ENCODE peak calls at places on chromosomes 4 and X, in nine cellular contexts. One of them, this sample, is unnamed.
A peak's percentile ranks its signal among the peaks of the same experiment; 100 is the strongest.

GRCh38 chr4:7034262-7035081 is 8.7 kb upstream of the TADA2B start:
- DNase-seq in GM12865: no peak
- DNase-seq in astrocyte: peak; percentile 70
- DNase-seq in HepG2: peak; percentile 91
- DNase-seq in A549: peak; percentile 87
- DNase-seq in dorsolateral prefrontal cortex: no peak
- DNase-seq in fibroblast of lung: peak; percentile 24
- DNase-seq in upper lobe of right lung: peak; percentile 80
- DNase-seq in osteoblast: peak; percentile 96
- DNase-seq in this sample: peak; percentile 34

GRCh38 chrX:116232833-116233232 is 62.3 kb downstream of the AGTR2 start:
- DNase-seq in GM12865: no peak
- DNase-seq in astrocyte: peak; percentile 74
- DNase-seq in HepG2: no peak
- DNase-seq in A549: no peak
- DNase-seq in dorsolateral prefrontal cortex: no peak
- DNase-seq in fibroblast of lung: peak; percentile 79
- DNase-seq in upper lobe of right lung: no peak
- DNase-seq in osteoblast: peak; percentile 15
- DNase-seq in this sample: peak; percentile 88

GRCh38 chrX:71195959-71196727 is 26.9 kb upstream of the GJB1 start:
- DNase-seq in GM12865: peak; percentile 33
- DNase-seq in astrocyte: no peak
- DNase-seq in HepG2: no peak
- DNase-seq in A549: no peak
- DNase-seq in dorsolateral prefrontal cortex: no peak
- DNase-seq in fibroblast of lung: no peak
- DNase-seq in upper lobe of right lung: no peak
- DNase-seq in osteoblast: no peak
- DNase-seq in this sample: no peak

GRCh38 chrX:64184396-64184795 is 21.1 kb downstream of the AMER1 start:
- DNase-seq in GM12865: no peak
- DNase-seq in astrocyte: no peak
- DNase-seq in HepG2: no peak
- DNase-seq in A549: no peak
- DNase-seq in dorsolateral prefrontal cortex: no peak
- DNase-seq in fibroblast of lung: no peak
- DNase-seq in upper lobe of right lung: no peak
- DNase-seq in osteoblast: peak; percentile 18
- DNase-seq in this sample: no peak

GRCh38 chrX:115413246-115413878 is 123.8 kb downstream of the LUZP4 start:
- DNase-seq in GM12865: no peak
- DNase-seq in astrocyte: peak; percentile 52
- DNase-seq in HepG2: no peak
- DNase-seq in A549: no peak
- DNase-seq in dorsolateral prefrontal cortex: no peak
- DNase-seq in fibroblast of lung: peak; percentile 58
- DNase-seq in upper lobe of right lung: no peak
- DNase-seq in osteoblast: no peak
- DNase-seq in this sample: peak; percentile 17

GRCh38 chr4:76881375-76881774 is 16.6 kb downstream of the SOWAHB start:
- DNase-seq in GM12865: no peak
- DNase-seq in astrocyte: no peak
- DNase-seq in HepG2: no peak
- DNase-seq in A549: no peak
- DNase-seq in dorsolateral prefrontal cortex: no peak
- DNase-seq in fibroblast of lung: no peak
- DNase-seq in upper lobe of right lung: no peak
- DNase-seq in osteoblast: no peak
- DNase-seq in this sample: no peak

GRCh38 chr4:170420255-170420693 is 330.5 kb upstream of the AADAT start:
- DNase-seq in GM12865: peak; percentile 64
- DNase-seq in astrocyte: peak; percentile 8
- DNase-seq in HepG2: no peak
- DNase-seq in A549: no peak
- DNase-seq in dorsolateral prefrontal cortex: no peak
- DNase-seq in fibroblast of lung: peak; percentile 8
- DNase-seq in upper lobe of right lung: no peak
- DNase-seq in osteoblast: no peak
- DNase-seq in this sample: no peak

GRCh38 chr4:81198151-81198550 is 16.9 kb downstream of the PRKG2 start:
- DNase-seq in GM12865: no peak
- DNase-seq in astrocyte: no peak
- DNase-seq in HepG2: no peak
- DNase-seq in A549: no peak
- DNase-seq in dorsolateral prefrontal cortex: no peak
- DNase-seq in fibroblast of lung: no peak
- DNase-seq in upper lobe of right lung: no peak
- DNase-seq in osteoblast: no peak
- DNase-seq in this sample: no peak

GRCh38 chr4:34170941-34171340 is 2073.4 kb downstream of the ARAP2 start:
- DNase-seq in GM12865: no peak
- DNase-seq in astrocyte: peak; percentile 11
- DNase-seq in HepG2: no peak
- DNase-seq in A549: no peak
- DNase-seq in dorsolateral prefrontal cortex: no peak
- DNase-seq in fibroblast of lung: no peak
- DNase-seq in upper lobe of right lung: no peak
- DNase-seq in osteoblast: no peak
- DNase-seq in this sample: peak; percentile 9

GRCh38 chrX:16239211-16239610 is 71.9 kb downstream of the MAGEB17 start:
- DNase-seq in GM12865: peak; percentile 53
- DNase-seq in astrocyte: peak; percentile 94
- DNase-seq in HepG2: no peak
- DNase-seq in A549: peak; percentile 2
- DNase-seq in dorsolateral prefrontal cortex: no peak
- DNase-seq in fibroblast of lung: peak; percentile 61
- DNase-seq in upper lobe of right lung: no peak
- DNase-seq in osteoblast: no peak
- DNase-seq in this sample: peak; percentile 49

GRCh38 chr4:6751611-6752485 is 30.7 kb upstream of the KIAA0232 start:
- DNase-seq in GM12865: no peak
- DNase-seq in astrocyte: no peak
- DNase-seq in HepG2: no peak
- DNase-seq in A549: no peak
- DNase-seq in dorsolateral prefrontal cortex: no peak
- DNase-seq in fibroblast of lung: no peak
- DNase-seq in upper lobe of right lung: no peak
- DNase-seq in osteoblast: no peak
- DNase-seq in this sample: no peak

GRCh38 chr4:157896726-157897125 is 276.1 kb downstream of the GASK1B start:
- DNase-seq in GM12865: no peak
- DNase-seq in astrocyte: no peak
- DNase-seq in HepG2: no peak
- DNase-seq in A549: no peak
- DNase-seq in dorsolateral prefrontal cortex: no peak
- DNase-seq in fibroblast of lung: no peak
- DNase-seq in upper lobe of right lung: no peak
- DNase-seq in osteoblast: no peak
- DNase-seq in this sample: no peak

GRCh38 chr4:60522265-60522664 is 677.9 kb upstream of the ADGRL3 start:
- DNase-seq in GM12865: no peak
- DNase-seq in astrocyte: no peak
- DNase-seq in HepG2: no peak
- DNase-seq in A549: no peak
- DNase-seq in dorsolateral prefrontal cortex: no peak
- DNase-seq in fibroblast of lung: no peak
- DNase-seq in upper lobe of right lung: no peak
- DNase-seq in osteoblast: no peak
- DNase-seq in this sample: no peak

GRCh38 chr4:98605216-98605615 is 53.2 kb downstream of the TSPAN5 start:
- DNase-seq in GM12865: no peak
- DNase-seq in astrocyte: peak; percentile 63
- DNase-seq in HepG2: no peak
- DNase-seq in A549: no peak
- DNase-seq in dorsolateral prefrontal cortex: no peak
- DNase-seq in fibroblast of lung: no peak
- DNase-seq in upper lobe of right lung: no peak
- DNase-seq in osteoblast: no peak
- DNase-seq in this sample: no peak

GRCh38 chrX:48945517-48946348 is 11.7 kb downstream of the OTUD5 start:
- DNase-seq in GM12865: peak; percentile 64
- DNase-seq in astrocyte: no peak
- DNase-seq in HepG2: peak; percentile 40
- DNase-seq in A549: peak; percentile 62
- DNase-seq in dorsolateral prefrontal cortex: peak; percentile 27
- DNase-seq in fibroblast of lung: peak; percentile 50
- DNase-seq in upper lobe of right lung: peak; percentile 66
- DNase-seq in osteoblast: peak; percentile 94
- DNase-seq in this sample: peak; percentile 62

GRCh38 chr4:23686169-23686903 is 203.5 kb downstream of the PPARGC1A start:
- DNase-seq in GM12865: no peak
- DNase-seq in astrocyte: no peak
- DNase-seq in HepG2: no peak
- DNase-seq in A549: no peak
- DNase-seq in dorsolateral prefrontal cortex: no peak
- DNase-seq in fibroblast of lung: no peak
- DNase-seq in upper lobe of right lung: no peak
- DNase-seq in osteoblast: no peak
- DNase-seq in this sample: no peak

GRCh38 chr4:6680372-6681034 is 13.2 kb upstream of the S100P start:
- DNase-seq in GM12865: no peak
- DNase-seq in astrocyte: no peak
- DNase-seq in HepG2: no peak
- DNase-seq in A549: no peak
- DNase-seq in dorsolateral prefrontal cortex: no peak
- DNase-seq in fibroblast of lung: no peak
- DNase-seq in upper lobe of right lung: no peak
- DNase-seq in osteoblast: peak; percentile 64
- DNase-seq in this sample: no peak

GRCh38 chr4:109648266-109648996 is 54.8 kb downstream of the CASP6 start:
- DNase-seq in GM12865: peak; percentile 70
- DNase-seq in astrocyte: no peak
- DNase-seq in HepG2: no peak
- DNase-seq in A549: no peak
- DNase-seq in dorsolateral prefrontal cortex: no peak
- DNase-seq in fibroblast of lung: no peak
- DNase-seq in upper lobe of right lung: no peak
- DNase-seq in osteoblast: no peak
- DNase-seq in this sample: peak; percentile 22

GRCh38 chr4:175767130-175767529 is 44.9 kb downstream of the GPM6A start:
- DNase-seq in GM12865: no peak
- DNase-seq in astrocyte: no peak
- DNase-seq in HepG2: no peak
- DNase-seq in A549: no peak
- DNase-seq in dorsolateral prefrontal cortex: no peak
- DNase-seq in fibroblast of lung: no peak
- DNase-seq in upper lobe of right lung: no peak
- DNase-seq in osteoblast: peak; percentile 35
- DNase-seq in this sample: no peak

GRCh38 chrX:153921511-153922285 is 4.4 kb downstream of the ARHGAP4 start:
- DNase-seq in GM12865: no peak
- DNase-seq in astrocyte: no peak
- DNase-seq in HepG2: no peak
- DNase-seq in A549: no peak
- DNase-seq in dorsolateral prefrontal cortex: no peak
- DNase-seq in fibroblast of lung: no peak
- DNase-seq in upper lobe of right lung: no peak
- DNase-seq in osteoblast: peak; percentile 81
- DNase-seq in this sample: no peak

DNA sequence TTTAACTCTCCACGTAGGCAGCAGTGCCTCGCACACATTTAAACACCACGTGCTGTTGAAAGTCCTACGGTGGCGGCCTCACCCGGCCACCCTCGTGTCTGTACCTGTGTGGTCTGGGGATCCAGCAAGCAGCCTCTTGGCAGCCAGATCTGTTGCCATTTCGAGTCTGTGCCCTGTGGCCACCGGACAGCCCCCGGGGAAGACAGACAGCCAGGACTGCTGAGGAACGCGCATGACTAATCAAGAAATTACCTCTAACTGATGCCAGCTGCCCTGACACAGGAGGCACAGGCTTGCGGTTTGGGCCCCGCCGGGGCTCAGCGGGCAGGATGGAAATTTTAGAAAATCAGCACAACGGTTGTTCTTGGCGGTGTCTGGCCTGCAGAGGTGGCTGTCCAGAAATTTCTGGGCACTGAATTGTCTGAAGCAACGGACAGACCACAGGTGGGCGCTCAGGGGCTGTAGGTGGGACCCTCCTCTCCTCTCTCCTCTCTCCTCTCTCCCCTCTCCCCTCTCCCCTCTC is 15.6 kb upstream of the ASMTL start:
- DNase-seq in GM12865: peak; percentile 78
- DNase-seq in astrocyte: peak; percentile 35
- DNase-seq in HepG2: no peak
- DNase-seq in A549: peak; percentile 50
- DNase-seq in dorsolateral prefrontal cortex: no peak
- DNase-seq in fibroblast of lung: no peak
- DNase-seq in upper lobe of right lung: peak; percentile 49
- DNase-seq in osteoblast: peak; percentile 94
- DNase-seq in this sample: peak; percentile 9
- TF ChIP-seq CTCF in GM12865: no peak
- TF ChIP-seq CTCF in astrocyte: no peak
- TF ChIP-seq CTCF in HepG2: peak; percentile 32
- TF ChIP-seq CTCF in A549: no peak
- TF ChIP-seq CTCF in dorsolateral prefrontal cortex: no peak
- TF ChIP-seq CTCF in fibroblast of lung: no peak
- TF ChIP-seq CTCF in upper lobe of right lung: no peak
- TF ChIP-seq CTCF in osteoblast: no peak
- TF ChIP-seq CTCF in this sample: no peak

GRCh38 chr4:1795304-1796195 is 2.5 kb downstream of the FGFR3 start:
- DNase-seq in GM12865: no peak
- DNase-seq in astrocyte: no peak
- DNase-seq in HepG2: peak; percentile 88
- DNase-seq in A549: no peak
- DNase-seq in dorsolateral prefrontal cortex: no peak
- DNase-seq in fibroblast of lung: no peak
- DNase-seq in upper lobe of right lung: no peak
- DNase-seq in osteoblast: no peak
- DNase-seq in this sample: no peak
- H3K4me3 ChIP-seq in GM12865: no peak overlapping the region
- H3K4me3 ChIP-seq in astrocyte: no peak overlapping the region
- H3K4me3 ChIP-seq in HepG2: peak overlapping the region; percentile 98
- H3K4me3 ChIP-seq in A549: peak overlapping the region; percentile 62
- H3K4me3 ChIP-seq in dorsolateral prefrontal cortex: peak overlapping the region; percentile 55
- H3K4me3 ChIP-seq in fibroblast of lung: no peak overlapping the region
- H3K4me3 ChIP-seq in upper lobe of right lung: peak overlapping the region; percentile 57
- H3K4me3 ChIP-seq in osteoblast: no peak overlapping the region
- H3K4me3 ChIP-seq in this sample: no peak overlapping the region

DNA sequence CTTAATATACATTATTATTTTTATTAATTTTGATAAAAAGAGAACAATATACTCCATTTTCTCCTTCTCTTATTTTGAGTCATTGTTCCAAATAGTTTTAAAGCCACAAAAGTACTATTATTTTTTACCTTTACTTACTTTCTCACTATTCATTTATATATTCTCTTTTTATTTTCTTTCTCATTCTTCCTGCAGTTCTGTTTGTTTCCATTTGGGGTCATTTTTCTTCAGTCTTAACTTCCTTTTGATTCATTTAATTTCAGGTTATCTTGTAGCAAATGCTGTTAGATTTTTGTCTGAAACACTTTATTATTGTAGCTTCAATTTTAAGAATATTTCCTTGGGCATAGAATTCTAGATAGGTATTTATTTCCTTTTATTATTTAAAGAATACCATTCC is 438.6 kb upstream of the EPHA5 start:
- DNase-seq in GM12865: no peak
- DNase-seq in astrocyte: no peak
- DNase-seq in HepG2: no peak
- DNase-seq in A549: no peak
- DNase-seq in dorsolateral prefrontal cortex: no peak
- DNase-seq in fibroblast of lung: no peak
- DNase-seq in upper lobe of right lung: no peak
- DNase-seq in osteoblast: peak; percentile 42
- DNase-seq in this sample: peak; percentile 6
- TF ChIP-seq CTCF in GM12865: no peak
- TF ChIP-seq CTCF in astrocyte: no peak
- TF ChIP-seq CTCF in HepG2: no peak
- TF ChIP-seq CTCF in A549: no peak
- TF ChIP-seq CTCF in dorsolateral prefrontal cortex: no peak
- TF ChIP-seq CTCF in fibroblast of lung: no peak
- TF ChIP-seq CTCF in upper lobe of right lung: no peak
- TF ChIP-seq CTCF in osteoblast: peak; percentile 21
- TF ChIP-seq CTCF in this sample: peak; percentile 19

GRCh38 chrX:106177106-106177981 is 9.2 kb downstream of the PWWP3B start:
- DNase-seq in GM12865: no peak
- DNase-seq in astrocyte: peak; percentile 20
- DNase-seq in HepG2: no peak
- DNase-seq in A549: no peak
- DNase-seq in dorsolateral prefrontal cortex: peak; percentile 64
- DNase-seq in fibroblast of lung: peak; percentile 14
- DNase-seq in upper lobe of right lung: peak; percentile 60
- DNase-seq in osteoblast: no peak
- DNase-seq in this sample: peak; percentile 86
- H3K4me3 ChIP-seq in GM12865: no peak overlapping the region
- H3K4me3 ChIP-seq in astrocyte: peak overlapping the region; percentile 61
- H3K4me3 ChIP-seq in HepG2: no peak overlapping the region
- H3K4me3 ChIP-seq in A549: no peak overlapping the region
- H3K4me3 ChIP-seq in dorsolateral prefrontal cortex: peak overlapping the region; percentile 16
- H3K4me3 ChIP-seq in fibroblast of lung: no peak overlapping the region
- H3K4me3 ChIP-seq in upper lobe of right lung: no peak overlapping the region
- H3K4me3 ChIP-seq in osteoblast: no peak overlapping the region
- H3K4me3 ChIP-seq in this sample: peak overlapping the region; percentile 62